ENCODE peak calls at places on chromosomes 1 and 21, in four cellular contexts. One of them, this sample, is unnamed.

GRCh38 chr1:225435957-225436392 is 8.1 kb upstream of the LBR start:
- DNase-seq in transverse colon: no peak
- DNase-seq in AG20443: no peak
- DNase-seq in T-helper 2 cell: no peak
- DNase-seq in this sample: no peak

GRCh38 chr1:109931189-109931672 is 20.6 kb downstream of the CSF1 start:
- DNase-seq in T-helper 2 cell: no peak
- DNase-seq in AG20443: peak; percentile 84
- DNase-seq in transverse colon: peak; percentile 71
- DNase-seq in this sample: peak; percentile 82

GRCh38 chr1:156475568-156476500 is 24.7 kb downstream of the MEF2D start:
- DNase-seq in T-helper 2 cell: no peak
- DNase-seq in transverse colon: peak; percentile 81
- DNase-seq in AG20443: peak; percentile 89
- DNase-seq in this sample: peak; percentile 81

GRCh38 chr1:230682882-230683610 is 30.9 kb downstream of the AGT start:
- DNase-seq in transverse colon: no peak
- DNase-seq in AG20443: peak; percentile 73
- DNase-seq in T-helper 2 cell: no peak
- DNase-seq in this sample: no peak

GRCh38 chr1:114756009-114756892 is 1.5 kb downstream of the CSDE1 start:
- DNase-seq in transverse colon: no peak
- DNase-seq in T-helper 2 cell: no peak
- DNase-seq in AG20443: no peak
- DNase-seq in this sample: no peak

GRCh38 chr21:44695641-44696040 is 1.3 kb upstream of the KRTAP10-12 start:
- DNase-seq in AG20443: no peak
- DNase-seq in transverse colon: no peak
- DNase-seq in T-helper 2 cell: no peak
- DNase-seq in this sample: no peak

GRCh38 chr1:55466921-55467320 is 251.8 kb upstream of the USP24 start:
- DNase-seq in T-helper 2 cell: no peak
- DNase-seq in AG20443: peak; percentile 24
- DNase-seq in transverse colon: no peak
- DNase-seq in this sample: no peak

GRCh38 chr1:14876747-14877146 is 276.8 kb upstream of the TMEM51 start:
- DNase-seq in T-helper 2 cell: no peak
- DNase-seq in transverse colon: no peak
- DNase-seq in AG20443: no peak
- DNase-seq in this sample: no peak

GRCh38 chr1:22611530-22611947 is 24.9 kb upstream of the C1QA start:
- DNase-seq in transverse colon: no peak
- DNase-seq in AG20443: peak; percentile 65
- DNase-seq in T-helper 2 cell: no peak
- DNase-seq in this sample: peak; percentile 70

GRCh38 chr1:177857285-177857684 is 112.6 kb downstream of the SEC16B start:
- DNase-seq in transverse colon: no peak
- DNase-seq in T-helper 2 cell: no peak
- DNase-seq in AG20443: no peak
- DNase-seq in this sample: no peak

GRCh38 chr1:212669102-212669501 is 30.5 kb downstream of the BATF3 start:
- DNase-seq in AG20443: no peak
- DNase-seq in transverse colon: no peak
- DNase-seq in T-helper 2 cell: no peak
- DNase-seq in this sample: no peak

GRCh38 chr1:229328598-229329362 is 14.1 kb downstream of the CCSAP start:
- DNase-seq in AG20443: no peak
- DNase-seq in T-helper 2 cell: no peak
- DNase-seq in transverse colon: no peak
- DNase-seq in this sample: no peak

GRCh38 chr1:164805399-164805798 is 246.4 kb downstream of the PBX1 start:
- DNase-seq in transverse colon: no peak
- DNase-seq in AG20443: no peak
- DNase-seq in T-helper 2 cell: no peak
- DNase-seq in this sample: no peak

GRCh38 chr1:99005142-99005491 is 456 bp upstream of the PLPPR5 start:
- DNase-seq in T-helper 2 cell: no peak
- DNase-seq in AG20443: peak; percentile 41
- DNase-seq in transverse colon: no peak
- DNase-seq in this sample: no peak

GRCh38 chr1:25256578-25257129 is 9.4 kb upstream of the RSRP1 start:
- DNase-seq in T-helper 2 cell: no peak
- DNase-seq in transverse colon: no peak
- DNase-seq in AG20443: no peak
- DNase-seq in this sample: no peak

GRCh38 chr1:59885160-59885832 is 41.3 kb downstream of the CYP2J2 start:
- DNase-seq in AG20443: no peak
- DNase-seq in T-helper 2 cell: no peak
- DNase-seq in transverse colon: no peak
- DNase-seq in this sample: no peak

GRCh38 chr1:230120949-230121381 is 53.9 kb downstream of the GALNT2 start:
- DNase-seq in transverse colon: peak; percentile 63
- DNase-seq in AG20443: no peak
- DNase-seq in T-helper 2 cell: no peak
- DNase-seq in this sample: peak; percentile 76

GRCh38 chr1:22174446-22174845 is 31.5 kb upstream of the WNT4 start:
- DNase-seq in AG20443: no peak
- DNase-seq in T-helper 2 cell: no peak
- DNase-seq in transverse colon: no peak
- DNase-seq in this sample: no peak

GRCh38 chr1:54886724-54887664 is at the start of gene DHCR24:
- DNase-seq in T-helper 2 cell: peak; percentile 51
- DNase-seq in AG20443: peak; percentile 99
- DNase-seq in transverse colon: peak; percentile 85
- DNase-seq in this sample: peak; percentile 91

GRCh38 chr1:105137543-105138444 is 1388.1 kb downstream of the AMY1C start:
- DNase-seq in AG20443: peak; percentile 9
- DNase-seq in T-helper 2 cell: no peak
- DNase-seq in transverse colon: no peak
- DNase-seq in this sample: no peak

GRCh38 chr21:36073181-36073580 is 3.4 kb downstream of the CBR1 start:
- DNase-seq in T-helper 2 cell: no peak
- DNase-seq in transverse colon: no peak
- DNase-seq in AG20443: no peak
- DNase-seq in this sample: no peak

This sample was measured in mucosa of descending colon.